ENCODE peak calls at places on chromosome 15, in nine cellular contexts. One of them, this sample, is unnamed.

GRCh38 chr15:79184465-79184892 is 93.9 kb upstream of the RASGRF1 start:
- DNase-seq in adrenal gland: peak
- DNase-seq in upper lobe of right lung: peak
- DNase-seq in sigmoid colon: peak
- DNase-seq in fibroblast of lung: peak
- DNase-seq in lung: peak
- DNase-seq in uterus: peak
- DNase-seq in right cardiac atrium: peak
- DNase-seq in effector memory CD4-positive, alpha-beta T cell: peak
- DNase-seq in this sample: peak

GRCh38 chr15:88938802-88939485 is 25.8 kb upstream of the MFGE8 start:
- DNase-seq in upper lobe of right lung: no peak
- DNase-seq in sigmoid colon: no peak
- DNase-seq in lung: no peak
- DNase-seq in effector memory CD4-positive, alpha-beta T cell: no peak
- DNase-seq in adrenal gland: no peak
- DNase-seq in fibroblast of lung: no peak
- DNase-seq in uterus: no peak
- DNase-seq in right cardiac atrium: no peak
- DNase-seq in this sample: no peak

GRCh38 chr15:21260966-21261395 is 179.3 kb downstream of the POTEB3 start:
- DNase-seq in lung: no peak
- DNase-seq in fibroblast of lung: no peak
- DNase-seq in adrenal gland: no peak
- DNase-seq in effector memory CD4-positive, alpha-beta T cell: no peak
- DNase-seq in upper lobe of right lung: peak
- DNase-seq in sigmoid colon: peak
- DNase-seq in uterus: no peak
- DNase-seq in right cardiac atrium: peak
- DNase-seq in this sample: no peak

GRCh38 chr15:58309993-58310928 is 121.5 kb upstream of the LIPC start:
- DNase-seq in lung: no peak
- DNase-seq in upper lobe of right lung: peak
- DNase-seq in uterus: peak
- DNase-seq in right cardiac atrium: peak
- DNase-seq in adrenal gland: peak
- DNase-seq in fibroblast of lung: no peak
- DNase-seq in effector memory CD4-positive, alpha-beta T cell: no peak
- DNase-seq in sigmoid colon: peak
- DNase-seq in this sample: no peak

GRCh38 chr15:29437888-29438713 is 168.5 kb upstream of the NSMCE3 start:
- DNase-seq in right cardiac atrium: no peak
- DNase-seq in upper lobe of right lung: no peak
- DNase-seq in sigmoid colon: no peak
- DNase-seq in effector memory CD4-positive, alpha-beta T cell: no peak
- DNase-seq in fibroblast of lung: no peak
- DNase-seq in lung: no peak
- DNase-seq in uterus: no peak
- DNase-seq in adrenal gland: no peak
- DNase-seq in this sample: no peak

GRCh38 chr15:58148120-58148519 is 9.9 kb downstream of the AQP9 start:
- DNase-seq in fibroblast of lung: no peak
- DNase-seq in sigmoid colon: no peak
- DNase-seq in effector memory CD4-positive, alpha-beta T cell: no peak
- DNase-seq in adrenal gland: no peak
- DNase-seq in lung: no peak
- DNase-seq in uterus: no peak
- DNase-seq in right cardiac atrium: no peak
- DNase-seq in upper lobe of right lung: no peak
- DNase-seq in this sample: no peak

GRCh38 chr15:88454231-88454630 is 13.0 kb downstream of the MRPL46 start:
- DNase-seq in uterus: no peak
- DNase-seq in sigmoid colon: no peak
- DNase-seq in fibroblast of lung: peak
- DNase-seq in adrenal gland: no peak
- DNase-seq in upper lobe of right lung: no peak
- DNase-seq in right cardiac atrium: no peak
- DNase-seq in effector memory CD4-positive, alpha-beta T cell: no peak
- DNase-seq in lung: no peak
- DNase-seq in this sample: no peak

GRCh38 chr15:66254364-66255292 is 1.1 kb upstream of the MEGF11 start:
- DNase-seq in uterus: no peak
- DNase-seq in effector memory CD4-positive, alpha-beta T cell: no peak
- DNase-seq in upper lobe of right lung: no peak
- DNase-seq in right cardiac atrium: no peak
- DNase-seq in fibroblast of lung: no peak
- DNase-seq in sigmoid colon: no peak
- DNase-seq in adrenal gland: no peak
- DNase-seq in lung: no peak
- DNase-seq in this sample: no peak

GRCh38 chr15:28017423-28017924 is 81.6 kb downstream of the OCA2 start:
- DNase-seq in right cardiac atrium: no peak
- DNase-seq in adrenal gland: no peak
- DNase-seq in sigmoid colon: no peak
- DNase-seq in effector memory CD4-positive, alpha-beta T cell: no peak
- DNase-seq in uterus: no peak
- DNase-seq in lung: no peak
- DNase-seq in upper lobe of right lung: no peak
- DNase-seq in fibroblast of lung: no peak
- DNase-seq in this sample: no peak

GRCh38 chr15:28896944-28897343 is 11.2 kb downstream of the APBA2 start:
- DNase-seq in effector memory CD4-positive, alpha-beta T cell: no peak
- DNase-seq in right cardiac atrium: no peak
- DNase-seq in upper lobe of right lung: no peak
- DNase-seq in sigmoid colon: no peak
- DNase-seq in fibroblast of lung: peak
- DNase-seq in lung: no peak
- DNase-seq in adrenal gland: no peak
- DNase-seq in uterus: no peak
- DNase-seq in this sample: no peak

GRCh38 chr15:48315041-48315440 is 16.2 kb upstream of the DUT start:
- DNase-seq in lung: no peak
- DNase-seq in uterus: no peak
- DNase-seq in upper lobe of right lung: no peak
- DNase-seq in right cardiac atrium: no peak
- DNase-seq in effector memory CD4-positive, alpha-beta T cell: no peak
- DNase-seq in fibroblast of lung: no peak
- DNase-seq in adrenal gland: no peak
- DNase-seq in sigmoid colon: no peak
- DNase-seq in this sample: no peak

GRCh38 chr15:66878761-66879160 is 176.7 kb downstream of the SMAD6 start:
- DNase-seq in effector memory CD4-positive, alpha-beta T cell: no peak
- DNase-seq in right cardiac atrium: no peak
- DNase-seq in adrenal gland: no peak
- DNase-seq in upper lobe of right lung: no peak
- DNase-seq in uterus: no peak
- DNase-seq in sigmoid colon: no peak
- DNase-seq in lung: peak
- DNase-seq in fibroblast of lung: no peak
- DNase-seq in this sample: peak

GRCh38 chr15:43911235-43911661 is 84.4 kb downstream of the WDR76 start:
- DNase-seq in fibroblast of lung: peak
- DNase-seq in upper lobe of right lung: no peak
- DNase-seq in sigmoid colon: no peak
- DNase-seq in uterus: no peak
- DNase-seq in effector memory CD4-positive, alpha-beta T cell: no peak
- DNase-seq in lung: no peak
- DNase-seq in right cardiac atrium: peak
- DNase-seq in adrenal gland: no peak
- DNase-seq in this sample: no peak

GRCh38 chr15:81633889-81634288 is 259.9 kb upstream of the TMC3 start:
- DNase-seq in effector memory CD4-positive, alpha-beta T cell: no peak
- DNase-seq in sigmoid colon: no peak
- DNase-seq in adrenal gland: no peak
- DNase-seq in uterus: no peak
- DNase-seq in lung: no peak
- DNase-seq in right cardiac atrium: no peak
- DNase-seq in upper lobe of right lung: no peak
- DNase-seq in fibroblast of lung: no peak
- DNase-seq in this sample: no peak

GRCh38 chr15:85642693-85643058 is 152.0 kb downstream of the KLHL25 start:
- DNase-seq in adrenal gland: no peak
- DNase-seq in fibroblast of lung: peak
- DNase-seq in upper lobe of right lung: no peak
- DNase-seq in sigmoid colon: peak
- DNase-seq in lung: no peak
- DNase-seq in effector memory CD4-positive, alpha-beta T cell: no peak
- DNase-seq in uterus: peak
- DNase-seq in right cardiac atrium: peak
- DNase-seq in this sample: no peak

DNA sequence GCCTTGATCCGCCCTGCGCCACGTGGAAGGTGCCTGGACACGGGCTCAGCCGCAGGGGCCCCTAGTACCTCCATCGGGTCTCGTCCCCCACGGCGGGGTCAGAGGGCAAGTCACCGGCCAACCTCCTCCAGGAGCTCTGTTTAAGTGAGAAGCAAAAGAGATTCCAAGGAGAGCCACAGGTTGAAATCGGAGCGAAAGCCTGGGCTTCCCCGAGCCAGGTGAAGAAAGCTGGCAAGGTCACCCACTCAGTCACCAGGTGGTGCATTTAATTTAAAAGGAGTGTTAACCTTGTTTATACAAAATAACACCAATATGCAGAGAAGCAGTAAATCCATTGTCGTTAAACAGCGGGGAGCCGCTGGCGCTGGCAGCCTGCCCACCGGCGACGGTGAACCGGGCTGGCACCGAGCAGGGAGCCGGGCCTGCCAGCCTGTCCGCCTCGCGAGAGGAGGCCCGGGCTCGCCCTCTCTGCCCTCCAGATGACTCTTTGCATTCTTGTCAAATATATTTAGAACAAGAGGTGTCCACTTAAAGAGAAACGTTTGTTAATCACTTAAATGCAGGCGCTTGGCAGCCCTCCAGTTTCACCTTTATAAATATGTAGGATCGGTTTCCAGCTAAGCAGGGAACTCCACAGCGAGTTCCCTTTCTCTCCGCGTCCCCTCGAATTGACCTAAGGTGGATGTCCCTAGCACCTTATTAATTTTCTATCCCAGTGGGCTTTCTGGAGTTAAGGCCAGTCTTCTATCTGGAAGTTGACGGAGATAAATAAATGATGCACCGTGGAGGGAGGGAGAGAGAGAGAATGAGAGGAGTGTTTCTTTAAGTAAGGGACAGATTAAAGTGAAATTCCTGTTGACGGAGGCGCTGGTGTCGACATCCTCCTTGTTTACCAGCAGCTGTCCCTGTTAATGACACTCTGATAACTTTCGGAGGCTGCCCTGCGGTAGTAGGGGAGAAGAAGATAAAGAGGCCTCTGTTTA is 277.2 kb upstream of the NR2F2 start:
- DNase-seq in upper lobe of right lung: peak
- DNase-seq in effector memory CD4-positive, alpha-beta T cell: no peak
- DNase-seq in adrenal gland: no peak
- DNase-seq in uterus: peak
- DNase-seq in sigmoid colon: peak
- DNase-seq in fibroblast of lung: peak
- DNase-seq in right cardiac atrium: peak
- DNase-seq in lung: peak
- DNase-seq in this sample: no peak
- H3K27ac ChIP-seq in upper lobe of right lung: peak
- H3K27ac ChIP-seq in effector memory CD4-positive, alpha-beta T cell: no peak
- H3K27ac ChIP-seq in adrenal gland: no peak
- H3K27ac ChIP-seq in uterus: peak
- H3K27ac ChIP-seq in sigmoid colon: no peak
- H3K27ac ChIP-seq in fibroblast of lung: no peak
- H3K27ac ChIP-seq in right cardiac atrium: peak
- H3K27ac ChIP-seq in lung: peak
- H3K27ac ChIP-seq in this sample: no peak

GRCh38 chr15:100703032-100703578 is 100.7 kb downstream of the ASB7 start:
- DNase-seq in right cardiac atrium: no peak
- DNase-seq in sigmoid colon: no peak
- DNase-seq in fibroblast of lung: peak
- DNase-seq in lung: no peak
- DNase-seq in adrenal gland: peak
- DNase-seq in uterus: peak
- DNase-seq in upper lobe of right lung: peak
- DNase-seq in effector memory CD4-positive, alpha-beta T cell: no peak
- DNase-seq in this sample: peak
- H3K27ac ChIP-seq in right cardiac atrium: no peak
- H3K27ac ChIP-seq in sigmoid colon: no peak
- H3K27ac ChIP-seq in fibroblast of lung: no peak
- H3K27ac ChIP-seq in lung: no peak
- H3K27ac ChIP-seq in adrenal gland: no peak
- H3K27ac ChIP-seq in uterus: no peak
- H3K27ac ChIP-seq in upper lobe of right lung: no peak
- H3K27ac ChIP-seq in effector memory CD4-positive, alpha-beta T cell: no peak
- H3K27ac ChIP-seq in this sample: no peak

GRCh38 chr15:31586841-31587240 is 260.2 kb downstream of the KLF13 start:
- DNase-seq in adrenal gland: no peak
- DNase-seq in sigmoid colon: no peak
- DNase-seq in uterus: no peak
- DNase-seq in lung: no peak
- DNase-seq in effector memory CD4-positive, alpha-beta T cell: no peak
- DNase-seq in fibroblast of lung: no peak
- DNase-seq in right cardiac atrium: no peak
- DNase-seq in upper lobe of right lung: no peak
- DNase-seq in this sample: no peak
- H3K27ac ChIP-seq in adrenal gland: no peak
- H3K27ac ChIP-seq in sigmoid colon: no peak
- H3K27ac ChIP-seq in uterus: no peak
- H3K27ac ChIP-seq in lung: no peak
- H3K27ac ChIP-seq in effector memory CD4-positive, alpha-beta T cell: no peak
- H3K27ac ChIP-seq in fibroblast of lung: no peak
- H3K27ac ChIP-seq in right cardiac atrium: no peak
- H3K27ac ChIP-seq in upper lobe of right lung: no peak
- H3K27ac ChIP-seq in this sample: no peak

GRCh38 chr15:90364251-90364650 is 12.2 kb downstream of the ZNF774 start:
- DNase-seq in sigmoid colon: no peak
- DNase-seq in right cardiac atrium: no peak
- DNase-seq in fibroblast of lung: peak
- DNase-seq in lung: no peak
- DNase-seq in upper lobe of right lung: no peak
- DNase-seq in adrenal gland: no peak
- DNase-seq in effector memory CD4-positive, alpha-beta T cell: no peak
- DNase-seq in uterus: no peak
- DNase-seq in this sample: no peak

GRCh38 chr15:90360746-90361145 is 8.7 kb downstream of the ZNF774 start:
- DNase-seq in fibroblast of lung: no peak
- DNase-seq in uterus: no peak
- DNase-seq in upper lobe of right lung: no peak
- DNase-seq in lung: no peak
- DNase-seq in effector memory CD4-positive, alpha-beta T cell: no peak
- DNase-seq in sigmoid colon: no peak
- DNase-seq in adrenal gland: no peak
- DNase-seq in right cardiac atrium: no peak
- DNase-seq in this sample: no peak

GRCh38 chr15:90358124-90359033 is 6.3 kb downstream of the ZNF774 start:
- DNase-seq in lung: no peak
- DNase-seq in fibroblast of lung: peak
- DNase-seq in adrenal gland: no peak
- DNase-seq in uterus: no peak
- DNase-seq in upper lobe of right lung: no peak
- DNase-seq in sigmoid colon: no peak
- DNase-seq in effector memory CD4-positive, alpha-beta T cell: no peak
- DNase-seq in right cardiac atrium: no peak
- DNase-seq in this sample: no peak

GRCh38 chr15:90365414-90366055 is 13.5 kb downstream of the ZNF774 start:
- DNase-seq in effector memory CD4-positive, alpha-beta T cell: no peak
- DNase-seq in lung: no peak
- DNase-seq in uterus: no peak
- DNase-seq in upper lobe of right lung: no peak
- DNase-seq in right cardiac atrium: no peak
- DNase-seq in sigmoid colon: no peak
- DNase-seq in adrenal gland: no peak
- DNase-seq in fibroblast of lung: no peak
- DNase-seq in this sample: no peak

GRCh38 chr15:90362936-90363212 is 10.8 kb downstream of the ZNF774 start:
- DNase-seq in uterus: peak
- DNase-seq in adrenal gland: peak
- DNase-seq in lung: no peak
- DNase-seq in upper lobe of right lung: no peak
- DNase-seq in effector memory CD4-positive, alpha-beta T cell: no peak
- DNase-seq in right cardiac atrium: no peak
- DNase-seq in sigmoid colon: peak
- DNase-seq in fibroblast of lung: peak
- DNase-seq in this sample: no peak
- H3K27ac ChIP-seq in uterus: peak
- H3K27ac ChIP-seq in adrenal gland: peak
- H3K27ac ChIP-seq in lung: no peak
- H3K27ac ChIP-seq in upper lobe of right lung: no peak
- H3K27ac ChIP-seq in effector memory CD4-positive, alpha-beta T cell: no peak
- H3K27ac ChIP-seq in right cardiac atrium: peak
- H3K27ac ChIP-seq in sigmoid colon: peak
- H3K27ac ChIP-seq in fibroblast of lung: peak
- H3K27ac ChIP-seq in this sample: no peak

This sample was measured in OCI-LY7.